ENCODE peak calls at places on chromosomes 1 and 21, in seven cellular contexts. One of them, this sample, is unnamed.
A peak's percentile ranks its signal among the peaks of the same experiment; 100 is the strongest.

GRCh38 chr1:70427976-70428375 is 16.9 kb downstream of the CTH start:
- DNase-seq in T-helper 1 cell: no peak
- DNase-seq in EH: peak; percentile 54
- DNase-seq in uterus: no peak
- DNase-seq in AG09309: no peak
- DNase-seq in activated CD8-positive, alpha-beta memory T cell treated with anti-CD3 and anti-CD28 coated beads for 1 hour: no peak
- DNase-seq in astrocyte of the cerebellum: no peak
- DNase-seq in this sample: no peak

GRCh38 chr1:102190429-102190828 is 193.7 kb upstream of the OLFM3 start:
- DNase-seq in T-helper 1 cell: no peak
- DNase-seq in EH: no peak
- DNase-seq in uterus: no peak
- DNase-seq in AG09309: no peak
- DNase-seq in activated CD8-positive, alpha-beta memory T cell treated with anti-CD3 and anti-CD28 coated beads for 1 hour: no peak
- DNase-seq in astrocyte of the cerebellum: no peak
- DNase-seq in this sample: no peak

GRCh38 chr1:65279092-65279448 is 30.3 kb upstream of the DNAJC6 start:
- DNase-seq in T-helper 1 cell: no peak
- DNase-seq in EH: peak; percentile 23
- DNase-seq in uterus: no peak
- DNase-seq in AG09309: no peak
- DNase-seq in activated CD8-positive, alpha-beta memory T cell treated with anti-CD3 and anti-CD28 coated beads for 1 hour: no peak
- DNase-seq in astrocyte of the cerebellum: no peak
- DNase-seq in this sample: no peak

GRCh38 chr1:109716121-109716520 is 4.1 kb downstream of the GSTM5 start:
- DNase-seq in T-helper 1 cell: no peak
- DNase-seq in EH: no peak
- DNase-seq in uterus: peak; percentile 33
- DNase-seq in AG09309: no peak
- DNase-seq in activated CD8-positive, alpha-beta memory T cell treated with anti-CD3 and anti-CD28 coated beads for 1 hour: no peak
- DNase-seq in astrocyte of the cerebellum: no peak
- DNase-seq in this sample: no peak

GRCh38 chr1:30731806-30732276 is 8.5 kb upstream of the MATN1 start:
- DNase-seq in T-helper 1 cell: no peak
- DNase-seq in EH: no peak
- DNase-seq in uterus: no peak
- DNase-seq in AG09309: no peak
- DNase-seq in activated CD8-positive, alpha-beta memory T cell treated with anti-CD3 and anti-CD28 coated beads for 1 hour: no peak
- DNase-seq in astrocyte of the cerebellum: no peak
- DNase-seq in this sample: no peak

GRCh38 chr1:32963746-32964460 is 706 bp downstream of the RNF19B start:
- DNase-seq in T-helper 1 cell: peak; percentile 66
- DNase-seq in EH: peak; percentile 66
- DNase-seq in uterus: peak; percentile 53
- DNase-seq in AG09309: no peak
- DNase-seq in activated CD8-positive, alpha-beta memory T cell treated with anti-CD3 and anti-CD28 coated beads for 1 hour: peak; percentile 9
- DNase-seq in astrocyte of the cerebellum: no peak
- DNase-seq in this sample: no peak

GRCh38 chr1:219713981-219714381 is 101.1 kb upstream of the ZC3H11B start:
- DNase-seq in T-helper 1 cell: no peak
- DNase-seq in EH: no peak
- DNase-seq in uterus: no peak
- DNase-seq in AG09309: no peak
- DNase-seq in activated CD8-positive, alpha-beta memory T cell treated with anti-CD3 and anti-CD28 coated beads for 1 hour: no peak
- DNase-seq in astrocyte of the cerebellum: no peak
- DNase-seq in this sample: no peak

GRCh38 chr1:216599851-216600250 is 123.4 kb downstream of the ESRRG start:
- DNase-seq in T-helper 1 cell: no peak
- DNase-seq in EH: no peak
- DNase-seq in uterus: no peak
- DNase-seq in AG09309: no peak
- DNase-seq in activated CD8-positive, alpha-beta memory T cell treated with anti-CD3 and anti-CD28 coated beads for 1 hour: no peak
- DNase-seq in astrocyte of the cerebellum: no peak
- DNase-seq in this sample: no peak

GRCh38 chr1:199948587-199949280 is 78.8 kb upstream of the NR5A2 start:
- DNase-seq in T-helper 1 cell: peak; percentile 8
- DNase-seq in EH: peak; percentile 17
- DNase-seq in uterus: no peak
- DNase-seq in AG09309: no peak
- DNase-seq in activated CD8-positive, alpha-beta memory T cell treated with anti-CD3 and anti-CD28 coated beads for 1 hour: no peak
- DNase-seq in astrocyte of the cerebellum: no peak
- DNase-seq in this sample: peak; percentile 19

GRCh38 chr1:56973898-56974752 is 8.3 kb upstream of the C8B start:
- DNase-seq in T-helper 1 cell: no peak
- DNase-seq in EH: no peak
- DNase-seq in uterus: no peak
- DNase-seq in AG09309: no peak
- DNase-seq in activated CD8-positive, alpha-beta memory T cell treated with anti-CD3 and anti-CD28 coated beads for 1 hour: no peak
- DNase-seq in astrocyte of the cerebellum: no peak
- DNase-seq in this sample: no peak

GRCh38 chr1:9589144-9589718 is 520 bp downstream of the TMEM201 start:
- DNase-seq in T-helper 1 cell: peak; percentile 56
- DNase-seq in EH: peak; percentile 45
- DNase-seq in uterus: peak; percentile 33
- DNase-seq in AG09309: no peak
- DNase-seq in activated CD8-positive, alpha-beta memory T cell treated with anti-CD3 and anti-CD28 coated beads for 1 hour: no peak
- DNase-seq in astrocyte of the cerebellum: no peak
- DNase-seq in this sample: no peak

GRCh38 chr1:27638805-27639204 is 3.8 kb upstream of the FGR start:
- DNase-seq in T-helper 1 cell: no peak
- DNase-seq in EH: no peak
- DNase-seq in uterus: no peak
- DNase-seq in AG09309: no peak
- DNase-seq in activated CD8-positive, alpha-beta memory T cell treated with anti-CD3 and anti-CD28 coated beads for 1 hour: no peak
- DNase-seq in astrocyte of the cerebellum: no peak
- DNase-seq in this sample: no peak

GRCh38 chr1:167533851-167534300 is 15.5 kb upstream of the CD247 start:
- DNase-seq in T-helper 1 cell: peak; percentile 54
- DNase-seq in EH: peak; percentile 62
- DNase-seq in uterus: peak; percentile 67
- DNase-seq in AG09309: no peak
- DNase-seq in activated CD8-positive, alpha-beta memory T cell treated with anti-CD3 and anti-CD28 coated beads for 1 hour: peak; percentile 30
- DNase-seq in astrocyte of the cerebellum: peak; percentile 53
- DNase-seq in this sample: peak; percentile 24

GRCh38 chr1:21229246-21230000 is 52.7 kb upstream of the EIF4G3 start:
- DNase-seq in T-helper 1 cell: no peak
- DNase-seq in EH: peak; percentile 69
- DNase-seq in uterus: no peak
- DNase-seq in AG09309: peak; percentile 48
- DNase-seq in activated CD8-positive, alpha-beta memory T cell treated with anti-CD3 and anti-CD28 coated beads for 1 hour: no peak
- DNase-seq in astrocyte of the cerebellum: no peak
- DNase-seq in this sample: no peak

GRCh38 chr1:42971848-42972291 is 13.2 kb upstream of the SLC2A1 start:
- DNase-seq in T-helper 1 cell: no peak
- DNase-seq in EH: peak; percentile 95
- DNase-seq in uterus: no peak
- DNase-seq in AG09309: peak; percentile 83
- DNase-seq in activated CD8-positive, alpha-beta memory T cell treated with anti-CD3 and anti-CD28 coated beads for 1 hour: no peak
- DNase-seq in astrocyte of the cerebellum: no peak
- DNase-seq in this sample: peak; percentile 91

GRCh38 chr1:6953874-6954502 is 168.7 kb downstream of the CAMTA1 start:
- DNase-seq in T-helper 1 cell: no peak
- DNase-seq in EH: no peak
- DNase-seq in uterus: no peak
- DNase-seq in AG09309: no peak
- DNase-seq in activated CD8-positive, alpha-beta memory T cell treated with anti-CD3 and anti-CD28 coated beads for 1 hour: no peak
- DNase-seq in astrocyte of the cerebellum: no peak
- DNase-seq in this sample: no peak

GRCh38 chr1:233668725-233669294 is 54.9 kb downstream of the KCNK1 start:
- DNase-seq in T-helper 1 cell: peak; percentile 76
- DNase-seq in EH: peak; percentile 54
- DNase-seq in uterus: no peak
- DNase-seq in AG09309: peak; percentile 32
- DNase-seq in activated CD8-positive, alpha-beta memory T cell treated with anti-CD3 and anti-CD28 coated beads for 1 hour: no peak
- DNase-seq in astrocyte of the cerebellum: peak; percentile 34
- DNase-seq in this sample: peak; percentile 66

GRCh38 chr1:31955917-31956736 is 18.0 kb upstream of the PTP4A2 start:
- DNase-seq in T-helper 1 cell: peak; percentile 94
- DNase-seq in EH: peak; percentile 99
- DNase-seq in uterus: peak; percentile 82
- DNase-seq in AG09309: peak; percentile 99
- DNase-seq in activated CD8-positive, alpha-beta memory T cell treated with anti-CD3 and anti-CD28 coated beads for 1 hour: no peak
- DNase-seq in astrocyte of the cerebellum: peak; percentile 98
- DNase-seq in this sample: peak; percentile 90

GRCh38 chr1:200628223-200628868 is 7.8 kb upstream of the KIF14 start:
- DNase-seq in T-helper 1 cell: peak; percentile 48
- DNase-seq in EH: no peak
- DNase-seq in uterus: no peak
- DNase-seq in AG09309: no peak
- DNase-seq in activated CD8-positive, alpha-beta memory T cell treated with anti-CD3 and anti-CD28 coated beads for 1 hour: no peak
- DNase-seq in astrocyte of the cerebellum: no peak
- DNase-seq in this sample: no peak

GRCh38 chr1:71745326-71745725 is 537.0 kb downstream of the NEGR1 start:
- DNase-seq in T-helper 1 cell: no peak
- DNase-seq in EH: no peak
- DNase-seq in uterus: no peak
- DNase-seq in AG09309: no peak
- DNase-seq in activated CD8-positive, alpha-beta memory T cell treated with anti-CD3 and anti-CD28 coated beads for 1 hour: no peak
- DNase-seq in astrocyte of the cerebellum: no peak
- DNase-seq in this sample: no peak

GRCh38 chr1:207424570-207425131 is 29.5 kb upstream of the CR2 start:
- DNase-seq in T-helper 1 cell: no peak
- DNase-seq in EH: no peak
- DNase-seq in uterus: no peak
- DNase-seq in AG09309: no peak
- DNase-seq in activated CD8-positive, alpha-beta memory T cell treated with anti-CD3 and anti-CD28 coated beads for 1 hour: no peak
- DNase-seq in astrocyte of the cerebellum: no peak
- DNase-seq in this sample: no peak

GRCh38 chr1:204302769-204303168 is 57.0 kb downstream of the PLEKHA6 start:
- DNase-seq in T-helper 1 cell: no peak
- DNase-seq in EH: no peak
- DNase-seq in uterus: no peak
- DNase-seq in AG09309: no peak
- DNase-seq in activated CD8-positive, alpha-beta memory T cell treated with anti-CD3 and anti-CD28 coated beads for 1 hour: no peak
- DNase-seq in astrocyte of the cerebellum: no peak
- DNase-seq in this sample: no peak

GRCh38 chr1:180548686-180549326 is 10.0 kb upstream of the OVAAL start:
- DNase-seq in T-helper 1 cell: no peak
- DNase-seq in EH: no peak
- DNase-seq in uterus: no peak
- DNase-seq in AG09309: no peak
- DNase-seq in activated CD8-positive, alpha-beta memory T cell treated with anti-CD3 and anti-CD28 coated beads for 1 hour: no peak
- DNase-seq in astrocyte of the cerebellum: no peak
- DNase-seq in this sample: no peak

GRCh38 chr1:178282949-178283367 is 189.1 kb downstream of the RASAL2 start:
- DNase-seq in T-helper 1 cell: no peak
- DNase-seq in EH: peak; percentile 60
- DNase-seq in uterus: no peak
- DNase-seq in AG09309: peak; percentile 46
- DNase-seq in activated CD8-positive, alpha-beta memory T cell treated with anti-CD3 and anti-CD28 coated beads for 1 hour: no peak
- DNase-seq in astrocyte of the cerebellum: peak; percentile 50
- DNase-seq in this sample: no peak

GRCh38 chr1:113390871-113391642 is 742 bp downstream of the MAGI3 start:
- DNase-seq in T-helper 1 cell: peak; percentile 43
- DNase-seq in EH: peak; percentile 31
- DNase-seq in uterus: peak; percentile 43
- DNase-seq in AG09309: no peak
- DNase-seq in activated CD8-positive, alpha-beta memory T cell treated with anti-CD3 and anti-CD28 coated beads for 1 hour: no peak
- DNase-seq in astrocyte of the cerebellum: no peak
- DNase-seq in this sample: no peak

GRCh38 chr1:212968385-212968863 is 18.1 kb downstream of the VASH2 start:
- DNase-seq in T-helper 1 cell: no peak
- DNase-seq in EH: no peak
- DNase-seq in uterus: no peak
- DNase-seq in AG09309: no peak
- DNase-seq in activated CD8-positive, alpha-beta memory T cell treated with anti-CD3 and anti-CD28 coated beads for 1 hour: no peak
- DNase-seq in astrocyte of the cerebellum: no peak
- DNase-seq in this sample: no peak

GRCh38 chr1:243483084-243483845 is 227.4 kb downstream of the SDCCAG8 start:
- DNase-seq in T-helper 1 cell: no peak
- DNase-seq in EH: no peak
- DNase-seq in uterus: no peak
- DNase-seq in AG09309: no peak
- DNase-seq in activated CD8-positive, alpha-beta memory T cell treated with anti-CD3 and anti-CD28 coated beads for 1 hour: no peak
- DNase-seq in astrocyte of the cerebellum: no peak
- DNase-seq in this sample: no peak

GRCh38 chr1:197868751-197869501 is 33.5 kb upstream of the C1orf53 start:
- DNase-seq in T-helper 1 cell: peak; percentile 61
- DNase-seq in EH: peak; percentile 75
- DNase-seq in uterus: no peak
- DNase-seq in AG09309: peak; percentile 27
- DNase-seq in activated CD8-positive, alpha-beta memory T cell treated with anti-CD3 and anti-CD28 coated beads for 1 hour: no peak
- DNase-seq in astrocyte of the cerebellum: peak; percentile 26
- DNase-seq in this sample: peak; percentile 16

GRCh38 chr1:211811126-211811525 is 19.4 kb downstream of the LPGAT1 start:
- DNase-seq in T-helper 1 cell: no peak
- DNase-seq in EH: no peak
- DNase-seq in uterus: no peak
- DNase-seq in AG09309: no peak
- DNase-seq in activated CD8-positive, alpha-beta memory T cell treated with anti-CD3 and anti-CD28 coated beads for 1 hour: no peak
- DNase-seq in astrocyte of the cerebellum: no peak
- DNase-seq in this sample: no peak

GRCh38 chr21:44555200-44555875 is 3.3 kb downstream of the KRTAP10-3 start:
- DNase-seq in T-helper 1 cell: no peak
- DNase-seq in EH: no peak
- DNase-seq in uterus: no peak
- DNase-seq in AG09309: no peak
- DNase-seq in activated CD8-positive, alpha-beta memory T cell treated with anti-CD3 and anti-CD28 coated beads for 1 hour: no peak
- DNase-seq in astrocyte of the cerebellum: no peak
- DNase-seq in this sample: no peak

GRCh38 chr1:60431593-60431992 is 358.0 kb upstream of the C1orf87 start:
- DNase-seq in T-helper 1 cell: no peak
- DNase-seq in EH: no peak
- DNase-seq in uterus: no peak
- DNase-seq in AG09309: no peak
- DNase-seq in activated CD8-positive, alpha-beta memory T cell treated with anti-CD3 and anti-CD28 coated beads for 1 hour: no peak
- DNase-seq in astrocyte of the cerebellum: no peak
- DNase-seq in this sample: no peak

GRCh38 chr1:204837440-204838084 is 33.1 kb upstream of the NFASC start:
- DNase-seq in T-helper 1 cell: peak; percentile 3
- DNase-seq in EH: peak; percentile 71
- DNase-seq in uterus: peak; percentile 34
- DNase-seq in AG09309: peak; percentile 11
- DNase-seq in activated CD8-positive, alpha-beta memory T cell treated with anti-CD3 and anti-CD28 coated beads for 1 hour: no peak
- DNase-seq in astrocyte of the cerebellum: peak; percentile 49
- DNase-seq in this sample: peak; percentile 26

GRCh38 chr1:165117482-165117881 is 239.0 kb downstream of the LMX1A start:
- DNase-seq in T-helper 1 cell: no peak
- DNase-seq in EH: no peak
- DNase-seq in uterus: no peak
- DNase-seq in AG09309: no peak
- DNase-seq in activated CD8-positive, alpha-beta memory T cell treated with anti-CD3 and anti-CD28 coated beads for 1 hour: no peak
- DNase-seq in astrocyte of the cerebellum: no peak
- DNase-seq in this sample: no peak

GRCh38 chr1:171107257-171107940 is 16.7 kb downstream of the FMO3 start:
- DNase-seq in T-helper 1 cell: no peak
- DNase-seq in EH: no peak
- DNase-seq in uterus: no peak
- DNase-seq in AG09309: no peak
- DNase-seq in activated CD8-positive, alpha-beta memory T cell treated with anti-CD3 and anti-CD28 coated beads for 1 hour: no peak
- DNase-seq in astrocyte of the cerebellum: no peak
- DNase-seq in this sample: no peak